ENCODE peak calls at places on chromosomes 4 and X, in seven cellular contexts. I is hypothalamus, T is AG10803, V is smooth muscle cell of the brain vasculature, C is neural progenitor cell, H is spleen, S is sigmoid colon. N is an unnamed sample.

GRCh38 chr4:47612116-47613023 is 127.3 kb downstream of the ATP10D start:
- DNase-seq in I (no peak), T (peak; percentile 36), V (no peak), C (no peak), H (no peak), S (no peak), N (no peak)

GRCh38 chrX:72308566-72309296 is 3.0 kb upstream of the CITED1 start:
- DNase-seq in I (no peak), T (peak; percentile 51), V (peak; percentile 29), C (peak; percentile 84), H (peak; percentile 80), S (peak; percentile 79), N (peak; percentile 91)

GRCh38 chr4:95050980-95051688 is 293.4 kb downstream of the BMPR1B start:
- DNase-seq in I (no peak), T (no peak), V (no peak), C (peak; percentile 78), H (no peak), S (no peak), N (peak; percentile 61)

GRCh38 chr4:5974321-5974720 is 43.9 kb downstream of the C4orf50 start:
- DNase-seq in I (no peak), T (no peak), V (no peak), C (no peak), H (peak; percentile 41), S (no peak), N (peak; percentile 18)

GRCh38 chr4:109434007-109434792 is 585 bp downstream of the SEC24B start:
- DNase-seq in I (peak; percentile 37), T (no peak), V (no peak), C (peak; percentile 59), H (no peak), S (peak; percentile 71), N (peak; percentile 69)

GRCh38 chrX:21374163-21374993 is at the start of gene CNKSR2:
- DNase-seq in I (peak; percentile 17), T (no peak), V (no peak), C (peak; percentile 80), H (peak; percentile 91), S (peak; percentile 75), N (peak; percentile 93)

GRCh38 chrX:34659575-34659974 is 2.5 kb upstream of the TMEM47 start:
- DNase-seq in I (no peak), T (no peak), V (no peak), C (no peak), H (no peak), S (no peak), N (peak; percentile 64)

GRCh38 chr4:107835409-107835808 is 10.7 kb downstream of the SGMS2 start:
- DNase-seq in I (no peak), T (peak; percentile 44), V (no peak), C (no peak), H (no peak), S (peak; percentile 69), N (no peak)

GRCh38 chrX:69028006-69028760 is 137.1 kb downstream of the PJA1 start:
- DNase-seq in I (no peak), T (no peak), V (no peak), C (no peak), H (no peak), S (no peak), N (peak; percentile 30)